ENCODE peak calls at places on chromosomes 3 and 15, in four cellular contexts. M, Y, A and X are unnamed samples.

GRCh38 chr3:102941761-102942160 is 506.9 kb downstream of the ZPLD1 start:
- DNase-seq in M (peak; percentile 47), Y (no peak), A (no peak), X (no peak)

GRCh38 chr3:151795276-151795675 is 18.6 kb upstream of the AADAC start:
- DNase-seq in A (peak; percentile 85), Y (no peak), M (peak; percentile 86), X (no peak)

GRCh38 chr3:30502742-30503073 is 103.7 kb upstream of the TGFBR2 start:
- DNase-seq in M (peak; percentile 84), Y (no peak), A (no peak), X (no peak)

GRCh38 chr15:64599716-64600115 is 139.3 kb downstream of the ZNF609 start:
- DNase-seq in M (peak; percentile 56), A (peak; percentile 47), Y (no peak), X (no peak)

GRCh38 chr3:11570789-11571495 is 72.8 kb downstream of the VGLL4 start:
- DNase-seq in M (peak; percentile 58), Y (no peak), A (peak; percentile 26), X (peak; percentile 67)

GRCh38 chr15:100141304-100142080 is 200.3 kb downstream of the ADAMTS17 start:
- DNase-seq in M (peak; percentile 55), Y (no peak), A (peak; percentile 59), X (no peak)

GRCh38 chr3:63753567-63753966 is 65.5 kb upstream of the C3orf49 start:
- DNase-seq in Y (no peak), A (peak; percentile 45), M (peak; percentile 25), X (no peak)

GRCh38 chr3:128274837-128275236 is 121.6 kb downstream of the EEFSEC start:
- DNase-seq in Y (no peak), M (peak; percentile 96), A (peak; percentile 91), X (no peak)

GRCh38 chr15:41256577-41257038 is 25.5 kb downstream of the CHP1 start:
- DNase-seq in M (peak; percentile 43), Y (no peak), A (peak; percentile 71), X (no peak)

GRCh38 chr3:154301556-154301955 is 22.7 kb downstream of the DHX36 start:
- DNase-seq in M (no peak), Y (no peak), A (no peak), X (no peak)

GRCh38 chr15:25183581-25184330 is 229.0 kb downstream of the SNRPN start:
- DNase-seq in A (no peak), Y (peak; percentile 5), M (no peak), X (peak; percentile 28)
- H3K9me3 ChIP-seq in A (no peaks in the 10 kb centered on the region), Y (peaks cover 50% of the 10 kb centered on the region), M (peaks cover 20% of the 10 kb centered on the region), X (peaks cover 76% of the 10 kb centered on the region)

GRCh38 chr15:25093455-25094029 is 138.8 kb downstream of the SNRPN start:
- DNase-seq in Y (no peak), A (no peak), M (no peak), X (no peak)

GRCh38 chr15:25092661-25093060 is 137.9 kb downstream of the SNRPN start:
- DNase-seq in A (no peak), Y (no peak), M (peak; percentile 67), X (no peak)

GRCh38 chr15:25095179-25095578 is 140.4 kb downstream of the SNRPN start:
- DNase-seq in M (no peak), A (no peak), Y (no peak), X (no peak)

GRCh38 chr15:25094519-25094918 is 139.7 kb downstream of the SNRPN start:
- DNase-seq in A (no peak), M (no peak), Y (no peak), X (no peak)

DNA sequence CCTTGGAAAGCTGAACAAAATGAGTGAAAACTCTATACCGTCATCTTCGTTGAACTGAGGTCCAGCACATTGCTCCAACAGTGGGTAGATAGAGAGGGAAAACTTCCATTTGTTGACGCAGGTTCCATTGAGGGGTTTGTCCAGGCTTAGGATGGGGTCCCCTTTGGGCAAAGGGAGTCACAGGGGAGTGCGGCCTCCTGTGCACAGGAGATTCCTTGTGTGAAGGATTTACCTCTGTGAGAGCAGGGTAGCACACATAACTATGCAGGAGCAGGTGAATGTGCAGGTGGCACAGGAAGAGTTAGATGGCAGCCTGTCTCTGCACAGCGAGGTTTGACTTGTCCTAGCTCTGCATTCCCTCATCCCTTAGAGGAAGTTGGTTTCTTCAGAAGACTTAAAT is 139.3 kb downstream of the SNRPN start:
- DNase-seq in Y (no peak), M (no peak), A (no peak), X (no peak)
- H3K9me3 ChIP-seq in Y (peaks cover 100% of the 10 kb centered on the region), M (peaks cover 13% of the 10 kb centered on the region), A (no peaks in the 10 kb centered on the region), X (peaks cover 79% of the 10 kb centered on the region)

GRCh38 chr3:13902648-13903238 is 22.9 kb upstream of the WNT7A start:
- DNase-seq in Y (no peak), M (no peak), A (no peak), X (no peak)
- H3K9me3 ChIP-seq in Y (peaks cover 84% of the 10 kb centered on the region), M (peaks cover 16% of the 10 kb centered on the region), A (peaks cover 5% of the 10 kb centered on the region), X (peaks cover 3% of the 10 kb centered on the region)

GRCh38 chr3:190618349-190619030 is 104.6 kb downstream of the IL1RAP start:
- DNase-seq in A (no peak), Y (no peak), M (no peak), X (no peak)
- H3K9me3 ChIP-seq in A (no peaks in the 10 kb centered on the region), Y (no peaks in the 10 kb centered on the region), M (no peaks in the 10 kb centered on the region), X (no peaks in the 10 kb centered on the region)

GRCh38 chr15:20386198-20386597 is 155.4 kb downstream of the GOLGA6L6 start:
- DNase-seq in A (no peak), Y (no peak), M (no peak), X (no peak)
- H3K9me3 ChIP-seq in A (peaks cover 50% of the 10 kb centered on the region), Y (peaks cover 45% of the 10 kb centered on the region), M (peaks cover 15% of the 10 kb centered on the region), X (peaks cover 3% of the 10 kb centered on the region)

DNA sequence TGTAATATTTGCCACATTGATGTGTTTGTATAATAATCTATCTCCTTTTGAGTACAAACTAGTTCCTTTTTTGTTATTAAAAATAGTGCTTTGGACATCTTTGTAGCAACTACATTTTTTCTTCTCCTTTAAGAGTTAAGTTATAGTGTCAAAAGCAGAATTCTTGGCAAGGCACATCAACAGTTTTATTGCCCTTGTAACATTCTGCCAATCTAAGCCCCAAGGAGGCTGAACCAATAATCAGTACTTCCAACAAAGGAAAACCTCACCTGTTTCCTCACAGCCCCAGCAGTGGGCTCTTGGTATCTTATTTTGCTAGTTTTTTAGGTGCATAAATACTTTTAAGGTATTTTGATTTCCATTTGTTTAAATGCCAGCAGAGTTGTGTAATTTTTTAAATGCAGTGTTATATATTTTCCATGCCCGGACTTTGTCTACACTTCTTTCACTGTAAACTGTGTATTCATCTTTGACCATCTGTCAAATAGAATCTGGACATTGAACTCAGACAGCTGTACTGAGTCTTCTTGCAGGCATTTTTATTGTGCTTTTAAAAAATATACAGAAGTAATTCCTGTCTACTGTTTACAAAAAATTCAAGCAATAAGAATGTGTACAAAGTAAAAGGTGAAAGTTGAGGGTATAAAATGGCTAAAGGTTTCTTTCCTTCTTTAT is 100.9 kb downstream of the MYLK start:
- DNase-seq in M (no peak), A (no peak), Y (no peak), X (no peak)
- H3K9me3 ChIP-seq in M (no peaks in the 10 kb centered on the region), A (no peaks in the 10 kb centered on the region), Y (no peaks in the 10 kb centered on the region), X (no peaks in the 10 kb centered on the region)

GRCh38 chr3:7536921-7537320 is 676.0 kb downstream of the GRM7 start:
- DNase-seq in M (no peak), Y (no peak), A (no peak), X (no peak)
- H3K9me3 ChIP-seq in M (no peaks in the 10 kb centered on the region), Y (no peaks in the 10 kb centered on the region), A (no peaks in the 10 kb centered on the region), X (no peaks in the 10 kb centered on the region)